ENCODE peak calls at places on chromosome 9, in four cellular contexts. One of them, this sample, is unnamed.
A peak's percentile ranks its signal among the peaks of the same experiment; 100 is the strongest.

GRCh38 chr9:13427587-13427986 is 148.1 kb upstream of the MPDZ start:
- DNase-seq in HEK293T: no peak
- DNase-seq in K562: peak; percentile 11
- DNase-seq in WTC11: no peak
- DNase-seq in this sample: peak; percentile 14

GRCh38 chr9:35844628-35845301 is 15.7 kb downstream of the TMEM8B start:
- DNase-seq in WTC11: no peak
- DNase-seq in K562: no peak
- DNase-seq in HEK293T: no peak
- DNase-seq in this sample: no peak

GRCh38 chr9:132806723-132807421 is 71.2 kb downstream of the AK8 start:
- DNase-seq in HEK293T: no peak
- DNase-seq in WTC11: peak; percentile 75
- DNase-seq in K562: no peak
- DNase-seq in this sample: no peak

GRCh38 chr9:86434039-86434726 is 80.0 kb upstream of the TUT7 start:
- DNase-seq in K562: peak; percentile 22
- DNase-seq in WTC11: no peak
- DNase-seq in HEK293T: peak; percentile 59
- DNase-seq in this sample: peak; percentile 39

GRCh38 chr9:19690128-19690527 is 98.7 kb downstream of the SLC24A2 start:
- DNase-seq in HEK293T: no peak
- DNase-seq in WTC11: no peak
- DNase-seq in K562: no peak
- DNase-seq in this sample: no peak

GRCh38 chr9:16794871-16795639 is 75.4 kb downstream of the BNC2 start:
- DNase-seq in HEK293T: no peak
- DNase-seq in K562: no peak
- DNase-seq in WTC11: no peak
- DNase-seq in this sample: no peak

GRCh38 chr9:120765910-120766309 is 27.3 kb downstream of the FBXW2 start:
- DNase-seq in K562: no peak
- DNase-seq in HEK293T: no peak
- DNase-seq in WTC11: no peak
- DNase-seq in this sample: no peak

GRCh38 chr9:89436963-89437625 is 60.8 kb downstream of the SEMA4D start:
- DNase-seq in K562: no peak
- DNase-seq in HEK293T: no peak
- DNase-seq in WTC11: no peak
- DNase-seq in this sample: no peak

GRCh38 chr9:32589083-32589713 is 16.2 kb upstream of the NDUFB6 start:
- DNase-seq in K562: peak; percentile 30
- DNase-seq in HEK293T: peak; percentile 35
- DNase-seq in WTC11: no peak
- DNase-seq in this sample: peak; percentile 28

GRCh38 chr9:132548971-132549649 is 33.3 kb upstream of the BARHL1 start:
- DNase-seq in WTC11: no peak
- DNase-seq in K562: no peak
- DNase-seq in HEK293T: no peak
- DNase-seq in this sample: peak; percentile 35

GRCh38 chr9:134314950-134315715 is 11.1 kb upstream of the RXRA start:
- DNase-seq in WTC11: no peak
- DNase-seq in HEK293T: no peak
- DNase-seq in K562: no peak
- DNase-seq in this sample: no peak

GRCh38 chr9:133747309-133747708 is 9.2 kb upstream of the SARDH start:
- DNase-seq in WTC11: no peak
- DNase-seq in K562: no peak
- DNase-seq in HEK293T: no peak
- DNase-seq in this sample: no peak

GRCh38 chr9:95100071-95100627 is 217.4 kb downstream of the FANCC start:
- DNase-seq in HEK293T: no peak
- DNase-seq in WTC11: no peak
- DNase-seq in K562: no peak
- DNase-seq in this sample: no peak

GRCh38 chr9:22238809-22239684 is 207.6 kb upstream of the DMRTA1 start:
- DNase-seq in WTC11: no peak
- DNase-seq in K562: no peak
- DNase-seq in HEK293T: peak; percentile 59
- DNase-seq in this sample: peak; percentile 40

GRCh38 chr9:76887003-76887821 is 18.7 kb downstream of the PRUNE2 start:
- DNase-seq in HEK293T: no peak
- DNase-seq in K562: no peak
- DNase-seq in WTC11: no peak
- DNase-seq in this sample: no peak

GRCh38 chr9:118418887-118419620 is 714.9 kb downstream of the TLR4 start:
- DNase-seq in HEK293T: no peak
- DNase-seq in K562: no peak
- DNase-seq in WTC11: no peak
- DNase-seq in this sample: no peak

GRCh38 chr9:2524601-2525000 is 97.0 kb upstream of the VLDLR start:
- DNase-seq in K562: no peak
- DNase-seq in WTC11: no peak
- DNase-seq in HEK293T: no peak
- DNase-seq in this sample: no peak

GRCh38 chr9:36598281-36598680 is 25.6 kb downstream of the MELK start:
- DNase-seq in HEK293T: no peak
- DNase-seq in K562: no peak
- DNase-seq in WTC11: no peak
- DNase-seq in this sample: no peak

GRCh38 chr9:78357165-78357873 is 60.4 kb downstream of the PSAT1 start:
- DNase-seq in K562: peak; percentile 36
- DNase-seq in HEK293T: no peak
- DNase-seq in WTC11: peak; percentile 22
- DNase-seq in this sample: no peak

DNA sequence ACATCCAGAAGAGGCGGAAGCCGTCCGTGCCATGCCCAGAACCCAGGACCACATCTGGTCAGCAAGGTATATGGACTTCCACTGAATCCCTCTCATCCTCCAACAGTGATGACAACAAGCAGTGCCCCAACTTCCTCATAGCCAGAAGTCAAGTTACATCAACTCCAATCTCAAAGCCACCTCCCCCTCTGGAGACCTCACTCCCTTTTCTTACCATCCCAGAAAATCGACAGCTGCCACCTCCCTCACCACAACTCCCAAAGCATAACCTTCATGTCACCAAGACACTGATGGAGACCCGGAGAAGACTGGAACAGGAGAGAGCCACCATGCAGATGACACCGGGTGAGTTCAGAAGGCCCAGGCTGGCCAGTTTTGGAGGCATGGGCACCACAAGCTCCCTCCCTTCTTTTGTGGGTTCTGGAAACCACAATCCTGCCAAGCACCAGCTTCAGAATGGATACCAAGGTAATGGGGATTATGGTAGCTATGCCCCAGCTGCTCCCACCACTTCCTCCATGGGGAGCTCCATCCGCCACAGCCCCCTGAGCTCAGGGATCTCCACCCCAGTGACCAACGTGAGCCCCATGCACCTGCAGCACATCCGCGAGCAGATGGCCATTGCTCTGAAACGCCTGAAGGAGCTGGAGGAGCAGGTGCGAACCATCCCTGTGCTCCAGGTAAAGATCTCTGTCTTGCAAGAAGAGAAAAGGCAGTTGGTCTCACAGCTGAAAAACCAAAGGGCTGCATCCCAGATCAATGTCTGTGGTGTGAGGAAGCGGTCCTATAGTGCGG is 130.3 kb upstream of the DMRT1 start:
- DNase-seq in WTC11: no peak
- DNase-seq in K562: no peak
- DNase-seq in HEK293T: no peak
- DNase-seq in this sample: no peak
- TF ChIP-seq ELF4 in WTC11: no peak
- TF ChIP-seq ELF4 in K562: no peak
- TF ChIP-seq ELF4 in HEK293T: no peak
- TF ChIP-seq ELF4 in this sample: no peak

GRCh38 chr9:105670775-105671174 is 8.5 kb downstream of the TAL2 start:
- DNase-seq in HEK293T: no peak
- DNase-seq in WTC11: no peak
- DNase-seq in K562: no peak
- DNase-seq in this sample: no peak

GRCh38 chr9:105663914-105664313 is 1.7 kb downstream of the TAL2 start:
- DNase-seq in WTC11: no peak
- DNase-seq in K562: no peak
- DNase-seq in HEK293T: no peak
- DNase-seq in this sample: no peak

GRCh38 chr9:105672711-105673234 is 10.5 kb downstream of the TAL2 start:
- DNase-seq in WTC11: no peak
- DNase-seq in K562: no peak
- DNase-seq in HEK293T: no peak
- DNase-seq in this sample: no peak

GRCh38 chr9:105670315-105670714 is 8.1 kb downstream of the TAL2 start:
- DNase-seq in WTC11: no peak
- DNase-seq in HEK293T: no peak
- DNase-seq in K562: no peak
- DNase-seq in this sample: no peak

GRCh38 chr9:105667867-105668266 is 5.6 kb downstream of the TAL2 start:
- DNase-seq in HEK293T: no peak
- DNase-seq in WTC11: no peak
- DNase-seq in K562: no peak
- DNase-seq in this sample: no peak
- TF ChIP-seq ELF4 in HEK293T: no peak
- TF ChIP-seq ELF4 in WTC11: no peak
- TF ChIP-seq ELF4 in K562: no peak
- TF ChIP-seq ELF4 in this sample: no peak

DNA sequence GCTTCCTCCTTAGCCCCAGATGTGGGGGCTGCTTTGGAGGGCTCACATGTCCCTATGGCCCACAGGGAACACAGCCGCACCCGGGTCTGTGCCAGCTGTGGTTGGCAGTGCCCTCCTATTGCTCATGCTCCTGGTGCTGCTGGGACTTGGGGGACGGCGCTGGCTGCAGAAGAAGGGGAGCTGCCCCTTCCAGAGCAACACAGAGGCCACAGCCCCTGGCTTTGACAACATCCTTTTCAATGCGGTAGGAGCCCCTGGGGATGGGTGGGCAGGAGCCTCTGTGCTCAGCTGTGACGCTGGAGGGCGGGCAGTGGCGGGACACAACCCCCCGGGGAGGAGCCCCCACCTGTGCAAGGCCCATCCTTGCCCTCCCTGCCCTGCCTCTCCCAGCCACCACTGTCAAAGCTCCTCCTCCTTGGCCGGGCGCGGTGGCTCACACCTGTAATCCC is 6.3 kb downstream of the EDF1 start:
- DNase-seq in HEK293T: no peak
- DNase-seq in WTC11: peak; percentile 12
- DNase-seq in K562: no peak
- DNase-seq in this sample: no peak
- TF ChIP-seq ELF4 in HEK293T: no peak
- TF ChIP-seq ELF4 in WTC11: no peak
- TF ChIP-seq ELF4 in K562: no peak
- TF ChIP-seq ELF4 in this sample: no peak

GRCh38 chr9:93252781-93253530 is 69.0 kb downstream of the WNK2 start:
- DNase-seq in HEK293T: no peak
- DNase-seq in K562: no peak
- DNase-seq in WTC11: no peak
- DNase-seq in this sample: no peak

GRCh38 chr9:93254061-93254481 is 70.1 kb downstream of the WNK2 start:
- DNase-seq in HEK293T: no peak
- DNase-seq in K562: no peak
- DNase-seq in WTC11: no peak
- DNase-seq in this sample: no peak

GRCh38 chr9:93253633-93254032 is 69.7 kb downstream of the WNK2 start:
- DNase-seq in HEK293T: no peak
- DNase-seq in K562: no peak
- DNase-seq in WTC11: no peak
- DNase-seq in this sample: no peak

GRCh38 chr9:93255994-93256877 is 72.3 kb downstream of the WNK2 start:
- DNase-seq in HEK293T: no peak
- DNase-seq in WTC11: no peak
- DNase-seq in K562: no peak
- DNase-seq in this sample: no peak

DNA sequence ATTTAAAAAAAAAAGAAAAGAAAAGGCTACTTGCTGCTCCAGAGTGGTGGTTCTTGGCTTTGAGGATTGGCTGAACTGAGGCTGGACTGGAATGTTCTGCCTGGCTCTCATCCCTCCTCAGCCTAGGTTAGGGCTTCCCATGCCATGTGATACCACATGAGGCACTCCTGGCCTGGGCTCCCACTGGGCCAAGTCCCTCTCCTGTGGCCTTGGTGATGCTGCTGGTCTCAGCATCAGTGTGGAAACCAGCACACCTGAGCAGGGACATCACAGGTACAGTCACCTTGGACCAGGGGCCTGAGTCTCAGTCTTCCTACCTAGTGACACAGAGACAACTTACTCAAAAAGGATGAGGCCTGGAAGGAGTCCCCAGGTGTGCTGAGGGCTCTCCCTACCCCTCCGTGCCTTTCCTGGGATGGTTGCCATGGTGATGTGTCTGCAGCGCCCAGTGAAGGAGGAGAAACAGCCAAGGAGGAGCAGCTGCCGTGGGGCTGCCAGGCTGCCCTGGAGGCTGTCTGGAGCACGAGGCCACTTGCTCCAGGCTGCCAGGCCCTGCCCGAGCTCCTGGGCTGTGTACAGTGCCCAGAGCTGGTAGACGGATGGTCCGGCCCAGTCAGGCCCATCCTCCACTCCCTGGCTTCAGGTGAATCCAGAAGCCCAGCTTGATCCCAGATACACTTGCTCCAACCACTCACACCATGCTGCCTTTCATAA is 71.0 kb downstream of the WNK2 start:
- DNase-seq in HEK293T: no peak
- DNase-seq in K562: no peak
- DNase-seq in WTC11: no peak
- DNase-seq in this sample: no peak
- TF ChIP-seq ELF4 in HEK293T: no peak
- TF ChIP-seq ELF4 in K562: no peak
- TF ChIP-seq ELF4 in WTC11: no peak
- TF ChIP-seq ELF4 in this sample: no peak

DNA sequence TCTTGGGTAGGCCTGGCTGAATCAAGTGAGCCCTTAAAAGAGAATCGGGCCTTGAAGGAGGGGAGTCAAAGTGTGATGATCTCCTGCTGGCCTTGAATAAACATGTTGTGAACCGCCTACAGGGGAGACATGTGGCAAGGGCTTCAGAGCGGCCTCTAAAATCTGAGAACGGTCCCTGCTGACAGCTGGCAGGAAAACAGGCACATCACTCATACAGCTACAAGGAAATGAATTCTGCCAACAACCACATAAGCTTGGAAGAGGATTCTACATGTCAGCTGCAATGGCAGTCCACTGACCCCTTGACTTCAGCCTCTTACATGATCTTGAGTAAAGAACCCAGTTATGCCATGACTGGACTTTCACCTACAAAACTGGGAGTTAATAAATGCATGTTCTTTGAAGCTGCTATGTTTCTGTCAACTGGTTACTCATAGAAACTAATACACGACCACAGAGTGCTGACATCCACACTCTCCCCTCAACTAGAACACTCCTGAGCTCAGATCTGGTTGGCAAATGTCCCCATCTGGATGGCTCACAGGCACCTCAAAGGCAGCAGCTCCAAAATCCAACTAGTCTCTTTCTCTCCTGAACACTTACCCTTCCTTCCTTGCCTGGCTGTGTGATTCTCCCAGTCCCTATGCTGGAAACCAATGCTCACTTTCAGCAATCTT is 333.1 kb downstream of the ASTN2 start:
- DNase-seq in WTC11: no peak
- DNase-seq in K562: no peak
- DNase-seq in HEK293T: no peak
- DNase-seq in this sample: no peak
- TF ChIP-seq ELF4 in WTC11: no peak
- TF ChIP-seq ELF4 in K562: no peak
- TF ChIP-seq ELF4 in HEK293T: no peak
- TF ChIP-seq ELF4 in this sample: no peak

This sample was measured in HepG2.